ENCODE peak calls at places on chromosomes 2 and 18, in eight cellular contexts. Z is HCT116, W is Panc1, D is vagina, V is transverse colon, B is spleen, N is endothelial cell of umbilical vein, G is HL-60. O is an unnamed sample.

GRCh38 chr18:49609416-49610284 is 47.8 kb downstream of the LIPG start:
- DNase-seq in G (no peak), Z (peak), W (peak), V (no peak), D (peak), N (no peak), B (no peak), O (no peak)

GRCh38 chr2:160381425-160381951 is 112.1 kb downstream of the RBMS1 start:
- DNase-seq in V (no peak), D (no peak), W (no peak), B (no peak), G (peak), N (peak), Z (no peak), O (no peak)

GRCh38 chr2:81551040-81551634 is 1246.6 kb upstream of the LRRTM1 start:
- DNase-seq in Z (no peak), G (no peak), B (no peak), V (no peak), D (no peak), W (no peak), N (no peak), O (no peak)

GRCh38 chr2:233354971-233355574 is 779 bp downstream of the DGKD start:
- DNase-seq in Z (no peak), B (peak), G (peak), V (peak), D (no peak), N (peak), W (no peak), O (peak)

GRCh38 chr2:127255146-127255545 is 35.0 kb upstream of the CYP27C1 start:
- DNase-seq in D (no peak), B (no peak), Z (no peak), W (no peak), V (no peak), N (no peak), G (no peak), O (no peak)

GRCh38 chr18:14935210-14935609 is 187.2 kb downstream of the ANKRD30B start:
- DNase-seq in Z (no peak), D (peak), G (no peak), B (no peak), W (no peak), V (no peak), N (no peak), O (no peak)

GRCh38 chr2:160298960-160299359 is 98.9 kb upstream of the ITGB6 start:
- DNase-seq in G (no peak), N (no peak), W (no peak), Z (no peak), B (no peak), V (no peak), D (no peak), O (no peak)

GRCh38 chr2:11833601-11834000 is 87.2 kb downstream of the LPIN1 start:
- DNase-seq in B (no peak), W (no peak), Z (no peak), D (no peak), N (no peak), G (no peak), V (no peak), O (no peak)

GRCh38 chr18:50748243-50749229 is 71.3 kb downstream of the MRO start:
- DNase-seq in N (no peak), W (no peak), V (no peak), Z (no peak), D (peak), B (no peak), G (no peak), O (no peak)

GRCh38 chr2:127577973-127578372 is 42.5 kb downstream of the MYO7B start:
- DNase-seq in N (no peak), Z (no peak), V (no peak), W (no peak), B (peak), D (no peak), G (no peak), O (no peak)

GRCh38 chr2:134774786-134775641 is 56.2 kb upstream of the TMEM163 start:
- DNase-seq in G (no peak), B (no peak), Z (peak), W (no peak), N (no peak), V (no peak), D (no peak), O (no peak)

GRCh38 chr2:239583879-239584859 is 183.3 kb upstream of the HDAC4 start:
- DNase-seq in G (no peak), N (no peak), B (peak), V (no peak), D (no peak), Z (no peak), W (no peak), O (no peak)

GRCh38 chr18:37552296-37552695 is 13.3 kb downstream of the CELF4 start:
- DNase-seq in D (no peak), N (no peak), B (peak), V (no peak), W (no peak), Z (no peak), G (no peak), O (no peak)

GRCh38 chr18:42157878-42158277 is 202.8 kb downstream of the PIK3C3 start:
- DNase-seq in B (no peak), N (no peak), G (no peak), V (no peak), W (no peak), Z (no peak), D (no peak), O (no peak)

GRCh38 chr2:161161074-161161577 is 898 bp downstream of the TANK start:
- DNase-seq in D (no peak), W (no peak), G (no peak), V (no peak), B (no peak), Z (no peak), N (no peak), O (no peak)

GRCh38 chr2:235518317-235519090 is 24.7 kb downstream of the AGAP1 start:
- DNase-seq in Z (no peak), N (peak), V (peak), B (peak), D (no peak), W (no peak), G (no peak), O (no peak)

GRCh38 chr2:7133521-7133920 is 216.3 kb downstream of the RNF144A start:
- DNase-seq in G (no peak), Z (no peak), N (no peak), V (no peak), B (no peak), D (no peak), W (no peak), O (no peak)

GRCh38 chr2:27799646-27800010 is 28.1 kb downstream of the MRPL33 start:
- DNase-seq in Z (no peak), V (no peak), G (no peak), W (no peak), N (no peak), B (no peak), D (no peak), O (no peak)

GRCh38 chr2:197972017-197972416 is 167.6 kb downstream of the PLCL1 start:
- DNase-seq in B (no peak), N (peak), V (no peak), W (no peak), D (no peak), G (no peak), Z (no peak), O (no peak)

GRCh38 chr2:126406267-126406666 is 249.7 kb upstream of the GYPC start:
- DNase-seq in Z (no peak), N (no peak), B (no peak), G (no peak), V (no peak), D (no peak), W (no peak), O (no peak)

GRCh38 chr2:211455225-211455841 is 898.9 kb downstream of the CPS1 start:
- DNase-seq in W (peak), Z (peak), V (peak), D (no peak), B (no peak), G (peak), N (peak), O (no peak)

GRCh38 chr18:62183578-62184195 is 3.2 kb downstream of the PIGN start:
- DNase-seq in V (no peak), W (peak), B (no peak), N (peak), Z (peak), G (peak), D (no peak), O (peak)

GRCh38 chr18:37578886-37579513 is 13.4 kb upstream of the CELF4 start:
- DNase-seq in W (no peak), V (no peak), Z (peak), N (no peak), G (peak), D (no peak), B (no peak), O (no peak)

GRCh38 chr2:30266051-30266621 is 34.8 kb downstream of the LBH start:
- DNase-seq in B (peak), Z (no peak), N (no peak), G (peak), V (peak), D (no peak), W (no peak), O (no peak)

GRCh38 chr2:204691911-204692510 is 146.7 kb downstream of the PARD3B start:
- DNase-seq in G (peak), D (no peak), Z (peak), V (peak), B (no peak), W (peak), N (peak), O (peak)

GRCh38 chr2:179383975-179384374 is 119.3 kb upstream of the SESTD1 start:
- DNase-seq in Z (no peak), B (no peak), N (no peak), W (no peak), G (no peak), D (no peak), V (no peak), O (no peak)

GRCh38 chr2:99615247-99615771 is 125.5 kb upstream of the REV1 start:
- DNase-seq in D (no peak), N (no peak), B (no peak), V (no peak), W (no peak), G (no peak), Z (peak), O (no peak)

GRCh38 chr2:65204461-65205230 is 23.0 kb upstream of the ACTR2 start:
- DNase-seq in Z (no peak), W (no peak), D (no peak), G (peak), V (no peak), N (no peak), B (peak), O (no peak)

GRCh38 chr2:23721454-23721826 is 205.5 kb downstream of the ATAD2B start:
- DNase-seq in W (no peak), G (no peak), D (no peak), N (no peak), Z (no peak), B (no peak), V (no peak), O (no peak)

GRCh38 chr18:78596794-78597193 is 382.8 kb upstream of the SALL3 start:
- DNase-seq in N (no peak), V (no peak), G (no peak), W (no peak), D (peak), Z (no peak), B (no peak), O (no peak)

GRCh38 chr18:8952174-8952573 is 150.3 kb upstream of the NDUFV2 start:
- DNase-seq in N (no peak), D (no peak), V (no peak), W (no peak), Z (no peak), G (no peak), B (no peak), O (no peak)
- H3K4me3 ChIP-seq in N (no peak), D (no peak), V (no peak), W (no peak), Z (no peak), G (no peak), B (no peak), O (no peak)

GRCh38 chr18:55479656-55480420 is 108.2 kb downstream of the TCF4 start:
- DNase-seq in G (no peak), B (no peak), V (no peak), W (no peak), Z (no peak), D (no peak), N (peak), O (no peak)

GRCh38 chr18:55475916-55476315 is 112.1 kb downstream of the TCF4 start:
- DNase-seq in D (no peak), V (no peak), B (no peak), N (no peak), W (no peak), Z (no peak), G (no peak), O (no peak)

GRCh38 chr18:55475467-55475866 is 112.5 kb downstream of the TCF4 start:
- DNase-seq in Z (no peak), V (no peak), W (no peak), N (no peak), B (no peak), D (no peak), G (no peak), O (no peak)

GRCh38 chr18:55478301-55478660 is 109.7 kb downstream of the TCF4 start:
- DNase-seq in G (no peak), V (no peak), W (no peak), Z (no peak), B (no peak), N (no peak), D (no peak), O (no peak)

GRCh38 chr18:55477537-55478300 is 110.3 kb downstream of the TCF4 start:
- DNase-seq in N (peak), V (no peak), G (peak), Z (no peak), W (no peak), D (no peak), B (no peak), O (peak)
- TF ChIP-seq POLR2AphosphoS5 in N (no peak), V (no peak), G (no peak), Z (no peak), W (no peak), D (no peak), B (peak), O (peak)

DNA sequence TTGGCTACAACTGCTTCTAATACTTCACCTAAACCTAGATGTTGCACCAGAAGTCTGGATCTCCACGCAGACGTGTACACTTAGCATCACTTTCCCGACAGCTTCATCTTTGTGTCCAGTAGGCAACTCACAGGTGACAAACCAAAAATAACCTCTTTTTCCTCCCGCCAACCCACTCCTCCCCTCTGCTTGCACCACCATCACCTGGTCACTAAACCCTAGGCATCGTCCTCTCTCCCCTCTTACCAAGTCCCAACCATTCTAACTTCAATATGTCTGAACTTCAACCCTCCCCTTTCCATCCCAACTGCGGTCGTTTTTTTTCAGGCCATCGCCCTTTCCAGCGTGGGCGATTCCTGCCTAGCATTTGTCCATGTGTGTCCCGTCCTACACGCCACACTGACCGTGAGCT is 413 bp upstream of the CHMP3 start:
- DNase-seq in B (no peak), G (no peak), N (no peak), D (no peak), W (no peak), V (no peak), Z (no peak), O (no peak)
- H3K4me3 ChIP-seq in B (peak), G (no peak), N (no peak), D (peak), W (peak), V (peak), Z (peak), O (peak)

GRCh38 chr2:43224571-43225092 is 1.8 kb downstream of the ZFP36L2 start:
- DNase-seq in G (no peak), W (no peak), D (no peak), B (peak), N (no peak), Z (no peak), V (no peak), O (no peak)

GRCh38 chr2:43224131-43224570 is 2.3 kb downstream of the ZFP36L2 start:
- DNase-seq in B (peak), V (peak), Z (no peak), W (no peak), N (peak), D (no peak), G (peak), O (peak)

GRCh38 chr2:43225788-43226557 is 433 bp downstream of the ZFP36L2 start:
- DNase-seq in G (peak), Z (no peak), B (peak), N (peak), W (no peak), V (no peak), D (peak), O (peak)

GRCh38 chr2:43226558-43226954 is at the start of gene ZFP36L2:
- DNase-seq in V (peak), B (peak), G (peak), N (peak), D (peak), Z (peak), W (no peak), O (peak)

GRCh38 chr2:43225093-43225787 is 1.2 kb downstream of the ZFP36L2 start:
- DNase-seq in W (no peak), D (no peak), G (no peak), V (peak), Z (no peak), N (peak), B (peak), O (peak)
- TF ChIP-seq POLR2AphosphoS5 in W (no peak), D (peak), G (peak), V (no peak), Z (no peak), N (peak), B (peak), O (peak)

DNA sequence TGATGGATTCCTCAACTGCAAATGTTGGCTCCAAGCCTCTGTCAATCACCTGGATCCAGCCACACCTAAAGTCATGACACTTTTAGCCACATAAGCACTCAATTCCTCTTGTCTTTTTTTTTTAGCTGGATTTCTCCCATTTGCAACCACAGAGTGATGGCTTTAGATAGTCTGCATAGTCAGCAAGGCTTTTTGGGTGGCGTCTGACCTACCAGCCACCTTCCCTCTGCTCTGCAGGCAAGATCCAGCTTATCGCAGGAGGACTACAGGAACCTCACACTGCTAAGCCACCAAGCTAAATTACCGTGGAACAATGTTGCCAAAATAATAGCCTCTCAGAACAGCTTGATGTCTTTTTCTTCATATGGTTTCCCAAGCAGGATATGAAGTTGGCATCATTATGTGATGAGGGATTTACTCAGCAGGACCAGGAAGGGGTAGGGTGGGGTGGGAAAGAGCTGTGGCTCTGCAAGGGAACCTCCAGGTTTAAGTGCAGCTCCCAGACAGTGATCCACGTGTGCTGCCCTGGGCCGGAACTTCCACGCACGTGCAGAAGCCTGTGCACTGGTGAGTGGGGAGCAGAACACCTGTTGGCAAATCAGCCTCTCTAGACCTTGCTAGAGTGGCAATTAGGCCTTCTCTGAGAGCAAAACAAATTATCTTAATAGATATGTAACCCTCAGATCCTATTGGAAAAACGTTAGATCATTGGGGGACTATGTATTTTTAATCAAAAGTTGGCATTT is 170.6 kb upstream of the NCK2 start:
- DNase-seq in W (no peak), Z (no peak), D (no peak), N (no peak), G (no peak), V (no peak), B (no peak), O (no peak)
- H3K4me3 ChIP-seq in W (no peak), Z (no peak), D (no peak), N (no peak), G (no peak), V (no peak), B (no peak), O (no peak)

GRCh38 chr2:68741805-68742306 is 7.2 kb downstream of the ARHGAP25 start:
- DNase-seq in B (no peak), V (no peak), Z (no peak), N (no peak), G (no peak), D (no peak), W (no peak), O (no peak)
- TF ChIP-seq POLR2AphosphoS5 in B (no peak), V (no peak), Z (no peak), N (no peak), G (no peak), D (no peak), W (no peak), O (no peak)

O was measured in prostate gland.